ENCODE peak calls at places on chromosomes 2 and 18, in five cellular contexts. L is cardiac fibroblast, B is GM12865, P is AG04450, D is upper lobe of right lung. M is an unnamed sample.

GRCh38 chr2:232942831-232943230 is 70.2 kb downstream of the NGEF start:
- DNase-seq in D (no peak), L (no peak), P (no peak), B (no peak), M (no peak)

GRCh38 chr2:140698736-140699135 is 1432.1 kb downstream of the LRP1B start:
- DNase-seq in P (no peak), L (peak), B (no peak), D (no peak), M (no peak)

GRCh38 chr2:96554293-96555145 is 18.0 kb downstream of the ARID5A start:
- DNase-seq in B (peak), P (no peak), L (peak), D (peak), M (peak)

GRCh38 chr2:219569041-219569440 is 2.3 kb downstream of the OBSL1 start:
- DNase-seq in P (no peak), B (no peak), L (no peak), D (no peak), M (no peak)

GRCh38 chr2:25851740-25852503 is 26.4 kb downstream of the ASXL2 start:
- DNase-seq in P (peak), L (peak), D (no peak), B (peak), M (no peak)

GRCh38 chr2:235257590-235257989 is 236.3 kb upstream of the AGAP1 start:
- DNase-seq in L (no peak), B (no peak), P (no peak), D (no peak), M (no peak)

GRCh38 chr18:44759925-44760342 is 79.2 kb downstream of the SETBP1 start:
- DNase-seq in B (peak), L (no peak), P (no peak), D (no peak), M (no peak)

GRCh38 chr2:26838121-26838906 is 9.6 kb upstream of the DPYSL5 start:
- DNase-seq in B (no peak), L (peak), D (no peak), P (no peak), M (no peak)

GRCh38 chr18:63258749-63259580 is 60.6 kb downstream of the BCL2 start:
- DNase-seq in B (no peak), D (no peak), P (no peak), L (no peak), M (no peak)

GRCh38 chr18:71168576-71169145 is 879.8 kb downstream of the SOCS6 start:
- DNase-seq in D (no peak), L (peak), P (no peak), B (no peak), M (no peak)

DNA sequence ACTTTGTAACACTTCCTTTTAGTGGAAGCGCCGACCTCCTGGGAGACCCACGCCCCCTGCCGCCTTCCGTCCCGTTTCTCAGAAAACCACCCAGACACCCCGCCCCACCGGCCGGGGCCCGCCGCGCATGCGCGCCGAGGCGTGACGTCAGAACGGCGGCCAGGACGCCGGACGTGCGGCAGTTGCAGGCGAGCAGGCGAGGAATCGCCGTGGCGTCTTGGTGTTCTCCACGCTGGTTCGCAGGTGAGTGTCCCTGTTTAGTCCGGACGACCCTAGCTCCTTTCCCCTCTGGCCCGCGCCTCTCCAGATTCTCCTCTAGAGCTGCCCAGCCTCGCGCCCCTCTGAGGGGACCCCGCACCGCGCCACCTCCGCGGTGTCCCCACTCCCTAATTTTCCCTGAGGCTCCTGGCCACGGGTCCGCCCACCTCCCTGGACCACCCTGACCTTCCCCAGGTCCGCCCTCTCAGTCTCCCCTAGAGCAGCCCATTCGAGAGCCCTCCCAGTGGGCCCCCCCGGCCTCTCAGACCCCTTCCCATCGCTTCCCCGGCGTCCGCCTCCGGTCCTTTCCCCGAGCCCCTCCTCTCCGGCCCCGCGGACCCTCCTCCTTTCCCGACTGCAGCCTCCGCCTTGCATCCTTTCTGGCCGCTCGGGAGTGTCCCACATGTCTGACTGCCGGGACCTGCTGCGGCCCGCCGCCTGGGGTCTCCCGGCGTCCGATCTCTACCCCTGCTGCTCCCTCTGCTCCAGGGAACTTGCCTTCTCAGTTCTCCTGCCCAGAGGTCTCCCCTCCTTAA is at the start of gene PLEKHB2:
- DNase-seq in L (peak), D (peak), B (peak), P (peak), M (peak)
- TF ChIP-seq CTCF in L (peak), D (peak), B (peak), P (peak), M (peak)

GRCh38 chr2:20191714-20192569 is 33.0 kb downstream of the SDC1 start:
- DNase-seq in P (no peak), B (no peak), D (no peak), L (no peak), M (no peak)

GRCh38 chr2:20189299-20189931 is 35.5 kb downstream of the SDC1 start:
- DNase-seq in D (no peak), P (no peak), B (no peak), L (no peak), M (no peak)

GRCh38 chr2:20190170-20190569 is 34.8 kb downstream of the SDC1 start:
- DNase-seq in L (no peak), P (no peak), B (no peak), D (no peak), M (no peak)

GRCh38 chr2:20192781-20193180 is 32.1 kb downstream of the SDC1 start:
- DNase-seq in D (no peak), B (no peak), P (no peak), L (no peak), M (no peak)

DNA sequence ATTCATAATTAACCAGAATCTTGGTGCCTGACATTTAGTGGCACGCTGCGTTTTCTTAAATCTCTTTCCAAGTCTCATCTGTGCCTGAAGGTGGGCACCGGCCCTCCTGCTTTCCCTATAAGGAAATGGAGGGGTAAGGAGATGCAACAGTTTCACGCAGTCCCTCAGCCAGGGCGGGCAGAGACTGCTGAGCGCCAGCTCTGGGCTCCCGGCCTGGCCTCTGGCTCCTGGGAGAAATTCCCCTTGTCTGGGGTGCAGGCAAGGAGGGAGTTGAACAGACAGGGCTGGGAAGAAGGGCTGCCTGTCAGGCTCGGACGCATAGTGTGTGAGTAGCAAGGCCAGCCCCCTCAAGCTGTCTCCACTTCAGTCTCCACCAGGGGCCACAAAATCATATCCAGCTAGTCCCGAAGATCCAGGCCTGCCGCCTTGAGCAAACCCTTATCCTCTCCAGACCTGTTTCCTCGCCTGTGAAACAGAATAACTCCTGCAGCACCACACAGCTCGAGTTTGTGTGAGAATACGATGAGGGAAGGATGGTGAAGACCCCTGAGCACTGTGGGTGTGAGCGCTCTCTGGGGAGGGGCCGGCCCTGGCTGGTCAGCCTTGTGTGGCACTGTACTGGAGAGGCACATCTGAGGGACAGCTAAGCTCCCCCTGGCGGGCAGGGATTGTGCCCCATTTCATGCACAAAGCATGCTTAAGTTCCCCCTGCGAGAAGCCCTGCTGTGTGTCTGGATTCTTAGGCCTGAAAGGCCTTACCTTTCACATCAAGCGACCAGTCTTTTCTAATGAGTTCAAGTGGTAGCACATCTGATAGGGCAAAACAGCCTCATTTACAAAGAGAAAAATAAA is 33.8 kb downstream of the SDC1 start:
- DNase-seq in P (peak), D (no peak), L (peak), B (peak), M (no peak)
- TF ChIP-seq CTCF in P (peak), D (no peak), L (peak), B (peak), M (peak)

GRCh38 chr18:8507361-8507760 is 101.9 kb upstream of the RAB12 start:
- DNase-seq in B (no peak), P (no peak), L (peak), D (no peak), M (no peak)
- TF ChIP-seq CTCF in B (peak), P (peak), L (peak), D (peak), M (peak)

DNA sequence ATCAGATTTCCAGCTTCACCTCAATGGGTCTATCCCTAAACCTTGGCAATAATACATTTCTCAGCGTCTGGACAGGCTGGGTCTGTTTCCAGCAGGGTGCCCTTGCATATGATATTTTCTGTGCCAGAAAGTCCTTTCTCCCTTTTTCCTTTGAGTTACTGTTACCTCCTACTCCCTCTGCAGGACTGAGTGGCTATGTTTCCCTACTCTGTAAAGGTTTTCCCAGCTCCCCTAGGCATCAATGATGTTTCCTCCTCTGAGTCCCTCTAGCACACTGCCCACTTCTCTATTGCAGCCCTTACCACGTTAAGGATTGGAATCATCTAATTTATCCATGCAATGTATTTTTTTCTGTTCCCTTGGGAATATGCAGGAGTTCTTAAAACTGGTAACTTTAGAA is 118.3 kb upstream of the REV1 start:
- DNase-seq in P (no peak), L (no peak), D (no peak), B (no peak), M (no peak)
- TF ChIP-seq CTCF in P (peak), L (no peak), D (no peak), B (no peak), M (peak)

DNA sequence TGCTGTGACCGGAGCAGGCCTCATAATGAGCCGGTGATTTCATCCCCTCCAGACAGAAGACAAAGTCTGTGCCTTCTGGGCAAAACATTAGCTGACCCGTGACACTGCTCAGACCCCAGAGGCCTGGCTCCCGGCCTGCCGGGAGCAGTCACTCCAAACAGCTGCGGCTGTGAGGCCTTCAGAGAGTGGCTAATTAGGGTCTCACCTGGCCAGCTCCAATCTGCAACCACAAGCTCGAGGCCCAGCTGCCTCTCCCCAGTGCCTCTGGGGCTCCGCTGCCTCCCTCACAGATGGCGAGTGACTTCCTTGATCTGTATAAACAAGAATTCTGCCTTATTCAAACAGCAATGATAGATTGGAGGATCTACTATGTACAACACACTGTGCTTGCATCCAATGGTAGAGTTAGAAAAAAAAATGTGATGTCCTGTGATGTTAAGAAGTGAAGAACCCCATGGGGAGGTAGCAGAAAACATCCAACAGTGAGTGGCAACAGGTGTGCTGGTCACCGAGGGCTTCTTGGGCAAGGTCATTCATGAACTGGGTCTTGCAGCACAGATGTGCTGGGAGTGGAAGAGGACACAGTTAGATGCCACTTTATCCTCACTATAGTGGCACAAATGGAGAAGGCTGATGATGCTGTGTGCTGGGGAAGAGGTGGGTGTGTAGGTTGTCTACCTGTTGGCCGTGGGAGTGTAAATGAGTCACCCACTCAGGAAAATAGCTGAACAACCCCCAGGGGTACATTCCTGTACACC is 98.2 kb upstream of the ASAP2 start:
- DNase-seq in D (no peak), B (no peak), P (no peak), L (no peak), M (no peak)
- TF ChIP-seq CTCF in D (no peak), B (no peak), P (no peak), L (no peak), M (no peak)

GRCh38 chr2:187689372-187689771 is 135.1 kb upstream of the TFPI start:
- DNase-seq in D (no peak), B (no peak), L (no peak), P (no peak), M (no peak)
- TF ChIP-seq CTCF in D (no peak), B (no peak), L (no peak), P (no peak), M (no peak)

GRCh38 chr2:529852-530251 is 147.4 kb downstream of the TMEM18 start:
- DNase-seq in L (no peak), D (no peak), B (no peak), P (no peak), M (no peak)

GRCh38 chr2:529425-529824 is 147.8 kb downstream of the TMEM18 start:
- DNase-seq in L (peak), B (no peak), D (no peak), P (no peak), M (no peak)

GRCh38 chr2:538646-539045 is 138.6 kb downstream of the TMEM18 start:
- DNase-seq in D (no peak), B (no peak), L (no peak), P (no peak), M (no peak)

DNA sequence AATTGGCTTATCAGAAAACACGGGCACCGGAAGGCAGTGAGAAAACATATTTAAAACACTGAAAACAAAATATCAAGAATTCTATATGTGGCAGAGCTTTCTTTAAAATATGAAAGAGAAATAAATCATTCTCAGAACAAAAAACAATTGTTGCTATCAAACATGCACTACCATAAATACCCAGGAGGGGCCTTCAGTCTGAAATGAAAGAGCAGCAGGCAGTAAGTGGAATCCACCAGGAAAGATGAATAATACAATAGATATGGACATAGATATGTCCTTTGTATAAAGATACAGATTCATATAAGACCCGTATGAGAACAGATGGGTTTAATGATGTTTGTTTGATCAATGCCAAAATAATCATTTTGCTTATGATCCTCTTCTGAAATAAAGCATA is 142.0 kb downstream of the TMEM18 start:
- DNase-seq in L (no peak), B (no peak), D (no peak), P (no peak), M (no peak)
- TF ChIP-seq CTCF in L (no peak), B (no peak), D (no peak), P (no peak), M (peak)

M was measured in chondrocyte.